ENCODE peak calls at places on chromosomes 16 and 17, in four cellular contexts. E is Calu3, G is NCI-H1417, W is RWPE1. Q is an unnamed sample.

GRCh38 chr16:86490859-86491642 is 19.3 kb upstream of the FOXF1 start:
- DNase-seq in E (no peak), G (no peak), W (no peak), Q (no peak)

GRCh38 chr16:53220585-53220984 is 165.8 kb downstream of the CHD9 start:
- DNase-seq in E (no peak), G (no peak), W (no peak), Q (peak)

GRCh38 chr16:79543219-79543618 is 57.3 kb downstream of the MAF start:
- DNase-seq in E (no peak), G (no peak), W (no peak), Q (no peak)

GRCh38 chr16:7037491-7037890 is 295.2 kb upstream of the RBFOX1 start:
- DNase-seq in E (no peak), G (no peak), W (no peak), Q (no peak)

GRCh38 chr17:45759761-45760160 is 24.4 kb upstream of the CRHR1 start:
- DNase-seq in E (no peak), G (peak), W (no peak), Q (peak)

GRCh38 chr17:57604771-57605733 is 140.0 kb downstream of the CCDC182 start:
- DNase-seq in E (no peak), G (peak), W (no peak), Q (no peak)

GRCh38 chr16:8847623-8848022 is 21.2 kb downstream of the CARHSP1 start:
- DNase-seq in E (no peak), G (no peak), W (no peak), Q (no peak)

GRCh38 chr16:35414563-35414962 is 1955.2 kb downstream of the TP53TG3F start:
- DNase-seq in E (no peak), G (no peak), W (no peak), Q (no peak)

GRCh38 chr17:596287-596686 is 118.4 kb downstream of the VPS53 start:
- DNase-seq in E (peak), G (no peak), W (peak), Q (no peak)

GRCh38 chr16:8998114-8998513 is 34.4 kb upstream of the USP7 start:
- DNase-seq in E (no peak), G (no peak), W (peak), Q (no peak)

GRCh38 chr17:67575325-67575724 is 142.4 kb upstream of the NOL11 start:
- DNase-seq in E (peak), G (peak), W (no peak), Q (no peak)

GRCh38 chr17:59620518-59621259 is 994 bp downstream of the CLTC start:
- DNase-seq in E (peak), G (peak), W (peak), Q (peak)

GRCh38 chr16:67951485-67951884 is 7.6 kb upstream of the LCAT start:
- DNase-seq in E (no peak), G (no peak), W (no peak), Q (no peak)

GRCh38 chr16:11355862-11356261 is 10.6 kb downstream of the RMI2 start:
- DNase-seq in E (no peak), G (no peak), W (no peak), Q (no peak)

GRCh38 chr17:78885956-78886355 is 17.0 kb downstream of the CEP295NL start:
- DNase-seq in E (peak), G (no peak), W (no peak), Q (no peak)

GRCh38 chr16:54077412-54077821 is 209.2 kb downstream of the IRX3 start:
- DNase-seq in E (no peak), G (no peak), W (peak), Q (peak)

GRCh38 chr16:57023541-57024249 is 34.3 kb downstream of the NLRC5 start:
- DNase-seq in E (no peak), G (no peak), W (no peak), Q (no peak)

GRCh38 chr17:7897090-7897489 is 8.5 kb downstream of the CHD3 start:
- DNase-seq in E (no peak), G (no peak), W (no peak), Q (no peak)

GRCh38 chr17:32518856-32519768 is 32.3 kb downstream of the CDK5R1 start:
- DNase-seq in E (peak), G (peak), W (peak), Q (peak)

GRCh38 chr16:15897386-15897785 is 9.0 kb upstream of the CEP20 start:
- DNase-seq in E (no peak), G (no peak), W (no peak), Q (no peak)

GRCh38 chr16:70550082-70550481 is 26.5 kb downstream of the SF3B3 start:
- DNase-seq in E (no peak), G (no peak), W (no peak), Q (no peak)

GRCh38 chr16:35102780-35103403 is 1643.5 kb downstream of the TP53TG3F start:
- DNase-seq in E (no peak), G (peak), W (no peak), Q (peak)

GRCh38 chr17:81302861-81303326 is 7.8 kb upstream of the SLC38A10 start:
- DNase-seq in E (peak), G (no peak), W (no peak), Q (no peak)

GRCh38 chr17:31754239-31754945 is 104.7 kb downstream of the COPRS start:
- DNase-seq in E (peak), G (no peak), W (peak), Q (peak)

GRCh38 chr17:40287494-40288369 is at the start of gene CDC6:
- DNase-seq in E (peak), G (peak), W (peak), Q (peak)

GRCh38 chr17:1040216-1040600 is 43.3 kb downstream of the TIMM22 start:
- DNase-seq in E (no peak), G (no peak), W (no peak), Q (no peak)

GRCh38 chr16:73113326-73113720 is 65.4 kb upstream of the ZFHX3 start:
- DNase-seq in E (no peak), G (no peak), W (peak), Q (no peak)

GRCh38 chr17:17748604-17749003 is 67.3 kb downstream of the RAI1 start:
- DNase-seq in E (no peak), G (peak), W (no peak), Q (no peak)

GRCh38 chr17:27915715-27916114 is 22.6 kb upstream of the LYRM9 start:
- DNase-seq in E (no peak), G (peak), W (no peak), Q (peak)

Q was measured in mesendoderm.